ENCODE peak calls at places on chromosomes 1 and 21, in five cellular contexts. T is activated naive CD8-positive, alpha-beta T cell treated with anti-CD3 and anti-CD28 coated beads, Interleukin-2, amount 50 U/mL, for 24 hours; M is adrenal gland; Q is anterior cingulate cortex; L is choroid plexus epithelial cell. G is an unnamed sample.

GRCh38 chr1:228149341-228150020 is at the start of gene GJC2:
- DNase-seq in T (no peak), M (no peak), Q (peak; percentile 82), L (peak; percentile 22), G (peak; percentile 93)

GRCh38 chr21:32334980-32335471 is 36.4 kb downstream of the MRAP start:
- DNase-seq in T (no peak), M (peak; percentile 28), Q (peak; percentile 67), L (no peak), G (peak; percentile 44)

GRCh38 chr1:30886710-30887428 is 21.7 kb downstream of the SDC3 start:
- DNase-seq in T (no peak), M (no peak), Q (no peak), L (no peak), G (no peak)

GRCh38 chr1:9292361-9293240 is at the start of gene SPSB1:
- DNase-seq in T (peak; percentile 62), M (peak; percentile 80), Q (peak; percentile 68), L (peak; percentile 85), G (peak; percentile 88)

GRCh38 chr1:156504062-156504813 is 3.7 kb upstream of the MEF2D start:
- DNase-seq in T (no peak), M (peak; percentile 57), Q (no peak), L (no peak), G (peak; percentile 74)

GRCh38 chr1:51558375-51558924 is 39.4 kb upstream of the EPS15 start:
- DNase-seq in T (no peak), M (no peak), Q (no peak), L (peak; percentile 37), G (no peak)

GRCh38 chr1:170910273-170910672 is 25.1 kb upstream of the MROH9 start:
- DNase-seq in T (no peak), M (no peak), Q (no peak), L (peak; percentile 66), G (no peak)

GRCh38 chr1:202274611-202275010 is 67.1 kb downstream of the UBE2T start:
- DNase-seq in T (peak; percentile 44), M (peak; percentile 65), Q (no peak), L (peak; percentile 50), G (peak; percentile 39)

GRCh38 chr1:156618853-156619581 is at the start of gene HAPLN2:
- DNase-seq in T (peak; percentile 23), M (no peak), Q (peak; percentile 48), L (peak; percentile 30), G (peak; percentile 85)

GRCh38 chr1:235160395-235160964 is 570 bp downstream of the RBM34 start:
- DNase-seq in T (no peak), M (no peak), Q (no peak), L (peak; percentile 72), G (no peak)

GRCh38 chr1:225447649-225448048 is 19.8 kb upstream of the LBR start:
- DNase-seq in T (no peak), M (peak; percentile 87), Q (peak; percentile 71), L (peak; percentile 47), G (no peak)

GRCh38 chr1:9183441-9183840 is 51.1 kb upstream of the H6PD start:
- DNase-seq in T (no peak), M (no peak), Q (no peak), L (no peak), G (no peak)

GRCh38 chr1:51526248-51526647 is 7.2 kb upstream of the EPS15 start:
- DNase-seq in T (no peak), M (no peak), Q (no peak), L (no peak), G (no peak)

GRCh38 chr1:3685229-3685628 is 32.9 kb downstream of the TP73 start:
- DNase-seq in T (no peak), M (no peak), Q (no peak), L (no peak), G (no peak)

GRCh38 chr1:2311184-2312032 is 79.9 kb downstream of the MORN1 start:
- DNase-seq in T (peak; percentile 67), M (no peak), Q (no peak), L (peak; percentile 67), G (peak; percentile 89)